ENCODE peak calls at places on chromosomes 1 and 21, in eight cellular contexts. M is stomach; N is GM12864; V is Calu3; R is omental fat pad; F is breast epithelium; A is CD4-positive, alpha-beta T cell; J is suprapubic skin. O is an unnamed sample.

GRCh38 chr1:155648207-155649147 is 38.5 kb downstream of the MSTO1 start:
- DNase-seq in J (no peak), M (peak), R (no peak), F (peak), A (no peak), N (no peak), V (peak), O (no peak)

GRCh38 chr1:34870395-34870794 is 10.8 kb upstream of the SMIM12 start:
- DNase-seq in A (no peak), J (no peak), F (no peak), R (no peak), N (no peak), V (no peak), M (no peak), O (peak)

GRCh38 chr1:203152158-203153034 is 23.2 kb downstream of the MYBPH start:
- DNase-seq in A (no peak), F (no peak), V (no peak), J (no peak), R (no peak), N (no peak), M (no peak), O (no peak)

GRCh38 chr1:80656011-80656627 is 1144.6 kb upstream of the ADGRL2 start:
- DNase-seq in M (peak), R (no peak), V (peak), J (no peak), A (no peak), F (no peak), N (no peak), O (no peak)

GRCh38 chr1:156073740-156074139 is 8.5 kb downstream of the MEX3A start:
- DNase-seq in J (no peak), R (no peak), M (no peak), V (no peak), N (no peak), A (no peak), F (no peak), O (peak)

GRCh38 chr21:27076035-27076434 is 109.1 kb upstream of the ADAMTS5 start:
- DNase-seq in N (no peak), R (no peak), V (no peak), J (no peak), M (no peak), F (no peak), A (no peak), O (no peak)

GRCh38 chr1:21573971-21574458 is 64.8 kb downstream of the ALPL start:
- DNase-seq in A (no peak), R (no peak), M (peak), F (peak), V (peak), J (no peak), N (no peak), O (peak)

GRCh38 chr1:35640380-35641232 is 720 bp downstream of the PSMB2 start:
- DNase-seq in F (no peak), J (no peak), A (no peak), V (peak), N (no peak), M (no peak), R (no peak), O (no peak)

GRCh38 chr1:207713529-207713928 is 38.3 kb upstream of the CD46 start:
- DNase-seq in A (peak), M (no peak), J (no peak), V (no peak), N (no peak), R (no peak), F (no peak), O (no peak)

GRCh38 chr1:168535536-168535935 is 8.3 kb downstream of the XCL2 start:
- DNase-seq in A (no peak), J (no peak), N (no peak), R (no peak), V (no peak), M (no peak), F (no peak), O (no peak)

GRCh38 chr1:59151387-59151761 is 145.5 kb upstream of the FGGY start:
- DNase-seq in A (no peak), M (no peak), N (no peak), V (no peak), J (no peak), F (no peak), R (no peak), O (no peak)

GRCh38 chr1:59151860-59152259 is 145.0 kb upstream of the FGGY start:
- DNase-seq in V (no peak), N (no peak), F (no peak), R (no peak), A (no peak), J (no peak), M (no peak), O (no peak)

GRCh38 chr1:59154406-59154805 is 142.5 kb upstream of the FGGY start:
- DNase-seq in R (no peak), J (no peak), V (no peak), A (no peak), M (no peak), N (no peak), F (no peak), O (no peak)

GRCh38 chr1:59149435-59149834 is 147.5 kb upstream of the FGGY start:
- DNase-seq in J (no peak), V (no peak), A (no peak), M (no peak), N (no peak), R (no peak), F (no peak), O (no peak)

DNA sequence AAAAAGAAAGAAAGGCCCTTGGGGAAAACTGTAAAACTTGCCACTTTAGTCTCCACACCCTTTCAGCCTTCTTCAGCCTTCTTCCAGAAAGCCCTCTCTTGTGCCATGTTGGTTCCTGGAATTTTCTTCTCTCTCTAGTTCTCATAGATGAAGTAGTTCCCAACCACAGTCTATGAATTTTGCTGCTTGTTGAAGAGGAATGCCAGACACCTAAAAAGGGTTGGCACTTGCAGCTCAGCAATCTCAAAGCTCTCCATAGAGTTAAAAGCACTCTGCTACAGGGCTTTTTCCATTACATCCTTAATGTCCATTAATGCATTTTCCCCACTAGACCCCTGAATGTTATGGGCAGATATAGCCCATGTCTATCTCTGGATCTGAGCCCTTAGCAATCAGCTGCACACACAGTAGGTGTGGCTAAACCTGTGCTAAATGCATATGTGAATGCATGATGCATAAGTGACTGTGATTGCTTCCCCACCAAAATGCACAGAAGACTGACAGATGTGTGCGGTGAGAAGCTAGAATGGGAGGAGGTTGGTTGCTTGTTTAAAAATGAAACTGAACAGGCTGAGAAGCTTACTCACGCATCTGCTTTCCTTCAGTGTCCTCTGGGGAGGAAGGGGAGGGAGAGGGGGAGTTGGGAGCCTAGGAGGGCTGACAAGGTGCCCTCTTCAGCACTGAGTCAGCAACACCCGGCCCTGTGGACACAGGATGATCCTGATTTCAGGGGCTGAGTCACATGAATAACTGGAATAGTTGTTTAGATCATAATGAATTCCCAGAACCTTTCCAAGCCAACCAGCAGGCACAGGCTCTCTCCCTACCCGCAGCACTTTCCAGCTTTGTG is 146.1 kb upstream of the FGGY start:
- DNase-seq in N (peak), M (peak), F (peak), A (no peak), R (peak), V (no peak), J (peak), O (peak)
- TF ChIP-seq CTCF in N (no peak), M (no peak), F (no peak), A (no peak), R (no peak), V (no peak), J (no peak), O (no peak)

GRCh38 chr1:162753998-162754585 is 36.4 kb upstream of the HSD17B7 start:
- DNase-seq in A (no peak), M (no peak), F (no peak), J (no peak), V (no peak), N (no peak), R (no peak), O (no peak)

GRCh38 chr1:162757476-162757875 is 33.0 kb upstream of the HSD17B7 start:
- DNase-seq in R (no peak), A (no peak), J (no peak), M (no peak), N (no peak), V (no peak), F (no peak), O (no peak)

GRCh38 chr1:162753001-162753658 is 37.4 kb upstream of the HSD17B7 start:
- DNase-seq in N (no peak), F (peak), A (no peak), J (no peak), R (no peak), V (no peak), M (no peak), O (no peak)

GRCh38 chr1:162755306-162755705 is 35.2 kb upstream of the HSD17B7 start:
- DNase-seq in F (no peak), V (no peak), A (no peak), J (no peak), R (no peak), N (no peak), M (no peak), O (peak)

DNA sequence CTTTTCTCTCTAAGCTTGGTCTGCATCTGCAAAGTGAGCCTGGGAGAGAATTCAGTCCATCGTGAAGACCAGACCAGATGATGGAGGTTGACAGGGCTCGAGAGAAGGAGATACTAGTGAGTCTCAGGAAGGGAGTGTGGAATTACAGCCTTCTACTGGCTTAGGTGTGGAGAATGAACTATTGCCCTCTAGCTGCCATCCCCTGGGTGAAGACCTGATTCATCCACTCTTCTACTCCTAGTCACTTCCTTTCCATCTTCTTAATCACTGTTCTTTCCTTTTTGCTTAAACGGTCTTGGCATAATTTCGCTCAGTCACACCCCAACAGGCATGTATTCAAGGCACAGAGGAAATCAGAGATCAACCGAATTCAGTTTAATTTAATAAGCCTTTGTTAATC is 34.0 kb upstream of the HSD17B7 start:
- DNase-seq in M (no peak), J (no peak), F (no peak), V (no peak), A (no peak), N (no peak), R (no peak), O (no peak)
- TF ChIP-seq CTCF in M (no peak), J (no peak), F (no peak), V (no peak), A (no peak), N (no peak), R (no peak), O (no peak)

DNA sequence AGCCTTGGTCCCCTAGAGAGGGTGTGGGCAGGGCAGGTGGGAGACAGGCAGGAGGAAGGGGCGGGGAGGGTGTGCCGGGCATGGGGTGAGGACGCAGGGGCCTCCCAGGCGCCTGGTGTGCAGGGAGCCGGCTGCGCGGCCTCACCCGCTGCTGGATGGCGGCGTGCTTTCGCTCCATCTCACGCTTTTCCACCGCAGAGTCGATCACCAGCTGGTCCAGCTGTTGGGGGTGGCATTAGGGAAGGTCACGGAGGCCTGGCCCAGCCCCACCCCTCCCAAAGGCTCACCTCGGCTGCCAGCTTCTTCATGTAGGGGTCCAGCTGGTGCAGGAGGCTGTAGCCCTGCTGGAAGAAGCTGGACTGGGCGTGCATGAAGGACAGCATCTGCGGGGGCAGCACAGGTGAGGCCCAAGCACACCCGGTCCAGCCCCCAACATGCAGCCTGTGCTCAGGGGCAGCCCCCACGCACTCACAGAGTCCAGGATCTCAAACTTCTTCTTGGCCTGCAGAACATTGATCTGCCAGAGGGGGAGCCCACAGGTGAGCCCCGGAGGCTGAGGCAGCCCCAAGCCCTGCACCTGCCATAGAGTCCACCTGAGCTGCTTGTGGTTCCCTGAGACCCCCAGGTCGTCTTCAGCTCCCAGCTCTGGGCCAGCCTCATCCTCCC is 7.9 kb downstream of the ACAP3 start:
- DNase-seq in V (peak), N (no peak), J (no peak), A (no peak), F (no peak), R (no peak), M (no peak), O (peak)
- TF ChIP-seq CTCF in V (peak), N (peak), J (no peak), A (peak), F (no peak), R (no peak), M (no peak), O (peak)

GRCh38 chr1:11178021-11179015 is 10.8 kb upstream of the ANGPTL7 start:
- DNase-seq in R (no peak), F (no peak), A (no peak), J (no peak), M (no peak), V (no peak), N (no peak), O (no peak)
- TF ChIP-seq CTCF in R (no peak), F (no peak), A (no peak), J (no peak), M (no peak), V (no peak), N (no peak), O (no peak)

GRCh38 chr1:237124856-237125462 is 83.0 kb downstream of the RYR2 start:
- DNase-seq in J (no peak), F (no peak), V (no peak), N (no peak), R (no peak), A (no peak), M (no peak), O (no peak)
- TF ChIP-seq CTCF in J (no peak), F (no peak), V (no peak), N (peak), R (no peak), A (no peak), M (no peak), O (peak)